ENCODE peak calls at places on chromosome 7, in seven cellular contexts. H, T, X, P, C, Q and F are unnamed samples.

GRCh38 chr7:25789701-25790240 is 362.2 kb upstream of the NFE2L3 start:
- DNase-seq in H (no peak), T (no peak), X (no peak), P (no peak), C (no peak), Q (no peak), F (no peak)

GRCh38 chr7:149494738-149495368 is 2.8 kb downstream of the ZNF746 start:
- DNase-seq in H (no peak), T (peak), X (no peak), P (no peak), C (no peak), Q (peak), F (peak)

GRCh38 chr7:117755136-117755535 is 118.1 kb downstream of the CTTNBP2 start:
- DNase-seq in H (no peak), T (no peak), X (no peak), P (no peak), C (no peak), Q (no peak), F (no peak)

GRCh38 chr7:51186531-51186930 is 130.1 kb downstream of the COBL start:
- DNase-seq in H (no peak), T (no peak), X (no peak), P (no peak), C (no peak), Q (no peak), F (peak)

GRCh38 chr7:96993453-96993865 is 11.9 kb upstream of the DLX6 start:
- DNase-seq in H (no peak), T (no peak), X (no peak), P (no peak), C (no peak), Q (no peak), F (no peak)

GRCh38 chr7:112056409-112056808 is 149.8 kb downstream of the DOCK4 start:
- DNase-seq in H (no peak), T (peak), X (no peak), P (no peak), C (peak), Q (no peak), F (no peak)

GRCh38 chr7:109295158-109295557 is 725.5 kb downstream of the DNAJB9 start:
- DNase-seq in H (no peak), T (no peak), X (no peak), P (no peak), C (no peak), Q (no peak), F (no peak)

GRCh38 chr7:34128762-34129161 is 223.4 kb downstream of the BMPER start:
- DNase-seq in H (no peak), T (no peak), X (no peak), P (no peak), C (no peak), Q (no peak), F (no peak)

GRCh38 chr7:2154831-2155230 is 77.9 kb downstream of the MAD1L1 start:
- DNase-seq in H (no peak), T (no peak), X (no peak), P (no peak), C (no peak), Q (no peak), F (no peak)

GRCh38 chr7:7970113-7970619 is 1.6 kb downstream of the GLCCI1 start:
- DNase-seq in H (no peak), T (no peak), X (no peak), P (peak), C (no peak), Q (no peak), F (no peak)

GRCh38 chr7:31772211-31772610 is 85.2 kb downstream of the PPP1R17 start:
- DNase-seq in H (no peak), T (no peak), X (no peak), P (no peak), C (no peak), Q (no peak), F (no peak)

GRCh38 chr7:26664735-26665420 is 199.5 kb downstream of the SKAP2 start:
- DNase-seq in H (no peak), T (no peak), X (no peak), P (no peak), C (peak), Q (no peak), F (peak)

GRCh38 chr7:100065452-100066186 is 15.9 kb downstream of the ZNF3 start:
- DNase-seq in H (peak), T (no peak), X (no peak), P (peak), C (peak), Q (no peak), F (peak)

GRCh38 chr7:130893441-130893894 is 159.5 kb upstream of the KLF14 start:
- DNase-seq in H (no peak), T (peak), X (no peak), P (no peak), C (no peak), Q (peak), F (no peak)

GRCh38 chr7:152050547-152050971 is 25.1 kb downstream of the GALNT11 start:
- DNase-seq in H (no peak), T (no peak), X (no peak), P (no peak), C (no peak), Q (no peak), F (no peak)

GRCh38 chr7:158428842-158429753 is 158.5 kb downstream of the PTPRN2 start:
- DNase-seq in H (no peak), T (no peak), X (no peak), P (peak), C (no peak), Q (no peak), F (peak)

GRCh38 chr7:100171840-100172239 is 3.4 kb upstream of the GAL3ST4 start:
- DNase-seq in H (no peak), T (no peak), X (no peak), P (no peak), C (no peak), Q (no peak), F (no peak)

GRCh38 chr7:40874756-40875155 is 740.0 kb downstream of the SUGCT start:
- DNase-seq in H (no peak), T (no peak), X (no peak), P (no peak), C (no peak), Q (no peak), F (no peak)

GRCh38 chr7:1850976-1851571 is 181.0 kb downstream of the ELFN1 start:
- DNase-seq in H (no peak), T (no peak), X (no peak), P (no peak), C (no peak), Q (no peak), F (no peak)

GRCh38 chr7:157683251-157684156 is 346.7 kb downstream of the DNAJB6 start:
- DNase-seq in H (no peak), T (no peak), X (no peak), P (peak), C (no peak), Q (no peak), F (no peak)

GRCh38 chr7:150323682-150324365 is 479 bp upstream of the ACTR3C start:
- DNase-seq in H (peak), T (no peak), X (no peak), P (peak), C (no peak), Q (no peak), F (no peak)

GRCh38 chr7:35037526-35038339 is 448 bp upstream of the DPY19L1 start:
- DNase-seq in H (peak), T (peak), X (peak), P (peak), C (peak), Q (peak), F (peak)

GRCh38 chr7:20144801-20145200 is 72.4 kb downstream of the MACC1 start:
- DNase-seq in H (no peak), T (no peak), X (no peak), P (no peak), C (no peak), Q (no peak), F (no peak)

DNA sequence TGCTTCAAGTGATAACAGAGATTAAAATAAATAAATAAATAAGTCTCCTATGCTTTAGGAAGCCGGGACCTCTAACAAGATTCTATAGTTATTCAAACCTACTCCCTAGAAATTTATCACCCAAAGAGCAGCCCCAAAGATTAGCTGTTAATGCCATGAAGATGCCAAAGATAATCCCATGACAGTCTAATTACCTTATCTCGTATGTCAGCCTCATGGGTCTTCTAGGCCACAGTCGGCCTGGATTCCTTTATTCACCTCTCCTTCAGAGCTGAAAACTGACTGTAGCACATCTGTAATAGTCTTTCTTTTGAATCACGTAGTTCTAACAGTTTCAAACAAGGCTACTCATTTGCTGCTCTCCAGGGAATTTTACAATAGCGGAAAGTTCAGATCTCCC is 24.2 kb downstream of the COL1A2 start:
- DNase-seq in H (no peak), T (no peak), X (no peak), P (no peak), C (no peak), Q (no peak), F (no peak)
- TF ChIP-seq CTCF in H (no peak), T (no peak), X (no peak), P (no peak), C (no peak), Q (no peak), F (no peak)

DNA sequence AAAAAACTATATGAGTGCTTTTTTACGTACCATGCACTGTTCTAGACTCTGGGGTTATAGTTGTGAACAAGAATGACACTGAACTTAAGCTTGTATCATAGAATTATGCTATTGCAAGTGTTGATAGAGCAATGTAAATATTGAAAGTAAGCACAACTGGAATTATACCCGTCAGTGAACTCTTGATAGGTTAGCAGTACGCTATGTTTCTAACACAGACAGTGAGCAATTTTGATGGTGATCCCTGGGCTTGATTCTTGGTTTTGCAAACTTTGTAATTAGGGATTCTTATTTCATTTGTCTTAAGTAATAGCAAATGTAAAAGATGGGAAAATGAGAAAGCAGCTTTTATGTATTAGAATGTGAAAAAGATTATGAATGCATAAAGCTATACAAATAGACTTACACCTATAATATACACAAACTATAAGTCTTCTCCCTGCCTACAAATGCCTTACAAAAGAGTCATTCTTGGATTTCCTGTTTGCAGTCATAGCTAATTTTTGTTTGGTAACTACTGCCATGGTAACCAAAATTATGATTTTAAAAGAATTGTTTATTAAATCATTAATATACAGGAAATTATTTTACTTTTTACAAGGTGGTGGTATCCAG is 6.7 kb downstream of the TES start:
- DNase-seq in H (no peak), T (peak), X (no peak), P (no peak), C (peak), Q (no peak), F (no peak)
- TF ChIP-seq MAX in H (no peak), T (no peak), X (no peak), P (no peak), C (no peak), Q (no peak), F (no peak)

GRCh38 chr7:77796960-77797359 is 1.3 kb downstream of the TMEM60 start:
- DNase-seq in H (no peak), T (no peak), X (no peak), P (no peak), C (no peak), Q (no peak), F (no peak)

GRCh38 chr7:77797734-77798393 is 370 bp downstream of the TMEM60 start:
- DNase-seq in H (no peak), T (no peak), X (no peak), P (peak), C (no peak), Q (no peak), F (no peak)

GRCh38 chr7:77794000-77794399 is 4.2 kb downstream of the TMEM60 start:
- DNase-seq in H (no peak), T (no peak), X (no peak), P (no peak), C (no peak), Q (no peak), F (no peak)

GRCh38 chr7:77798394-77799077 is at the start of the genes PHTF2 and TMEM60:
- DNase-seq in H (peak), T (peak), X (peak), P (peak), C (peak), Q (peak), F (peak)

GRCh38 chr7:77796109-77796508 is 2.1 kb downstream of the TMEM60 start:
- DNase-seq in H (no peak), T (no peak), X (no peak), P (no peak), C (no peak), Q (no peak), F (no peak)
- H3K4me3 ChIP-seq in H (peak), T (no peak), X (no peak), P (no peak), C (no peak), Q (no peak), F (peak)

DNA sequence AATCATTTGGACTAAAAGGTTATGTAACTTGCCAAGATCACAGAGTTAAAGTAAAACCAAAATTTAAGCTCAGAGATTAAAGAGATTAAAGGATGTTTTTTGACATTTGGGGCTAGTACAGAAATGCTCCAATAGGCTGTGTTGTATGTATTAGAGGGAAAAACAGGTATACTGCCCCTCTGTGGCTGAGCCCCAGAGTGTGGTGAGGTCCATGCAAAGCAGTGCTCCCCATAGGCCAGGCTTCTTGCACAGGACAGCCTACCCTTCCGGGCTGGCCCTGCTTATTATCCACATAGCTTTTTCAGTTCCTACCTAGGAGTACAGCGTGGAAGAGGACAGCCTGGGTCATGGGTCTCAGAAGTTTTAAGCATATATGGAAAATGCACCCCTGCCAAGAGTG is 322.9 kb downstream of the POM121L12 start:
- DNase-seq in H (no peak), T (no peak), X (no peak), P (no peak), C (no peak), Q (no peak), F (no peak)
- TF ChIP-seq CTCF in H (no peak), T (no peak), X (no peak), P (no peak), C (no peak), Q (no peak), F (no peak)

DNA sequence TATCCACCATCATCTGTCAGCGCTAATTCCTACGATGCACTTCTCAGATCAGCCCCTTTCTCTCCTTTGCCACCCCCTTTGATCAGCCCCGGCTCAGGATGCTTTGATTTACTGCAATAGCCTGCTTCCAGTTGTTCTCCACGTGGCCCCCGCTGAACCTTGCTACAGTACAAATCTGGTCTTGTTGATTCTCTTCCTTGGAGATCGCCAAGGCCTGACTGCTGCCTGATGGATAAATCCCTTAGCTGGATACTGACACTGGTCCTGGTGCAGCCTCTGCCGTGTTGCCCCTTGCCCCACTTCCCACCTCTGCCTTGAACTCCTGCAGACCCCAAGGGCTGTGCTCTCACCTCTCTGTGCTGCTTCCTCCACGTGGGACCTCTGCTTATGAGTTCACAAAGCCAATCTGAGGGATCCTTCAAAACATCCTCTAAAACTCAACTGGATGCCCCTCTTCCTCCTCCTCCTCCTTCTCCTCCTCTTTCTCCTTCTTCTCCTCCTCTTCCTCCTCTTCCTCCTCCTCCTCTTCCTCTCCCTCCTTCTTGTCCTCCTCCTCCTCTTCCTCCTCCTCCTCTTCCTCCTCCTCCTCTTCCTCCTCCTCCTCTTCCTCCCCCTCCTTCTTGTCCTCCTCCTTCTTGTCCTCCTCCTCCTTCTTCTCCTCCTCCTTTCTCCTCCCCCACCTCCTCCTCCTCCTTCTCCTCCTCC is 15.3 kb downstream of the PLXNA4 start:
- DNase-seq in H (no peak), T (peak), X (no peak), P (no peak), C (no peak), Q (no peak), F (no peak)
- TF ChIP-seq MAX in H (no peak), T (no peak), X (no peak), P (no peak), C (no peak), Q (no peak), F (no peak)

GRCh38 chr7:47636693-47637175 is 54.8 kb upstream of the TNS3 start:
- DNase-seq in H (no peak), T (no peak), X (no peak), P (peak), C (no peak), Q (no peak), F (no peak)
- H3K4me3 ChIP-seq in H (no peak), T (peak), X (no peak), P (no peak), C (no peak), Q (peak), F (no peak)

GRCh38 chr7:107472116-107472515 is 2.3 kb downstream of the GPR22 start:
- DNase-seq in H (no peak), T (no peak), X (no peak), P (no peak), C (no peak), Q (no peak), F (no peak)
- TF ChIP-seq CTCF in H (no peak), T (no peak), X (no peak), P (no peak), C (no peak), Q (no peak), F (no peak)

GRCh38 chr7:120055300-120055699 is 217.7 kb upstream of the KCND2 start:
- DNase-seq in H (no peak), T (no peak), X (peak), P (no peak), C (no peak), Q (no peak), F (peak)
- TF ChIP-seq MAX in H (no peak), T (no peak), X (peak), P (no peak), C (no peak), Q (no peak), F (no peak)

DNA sequence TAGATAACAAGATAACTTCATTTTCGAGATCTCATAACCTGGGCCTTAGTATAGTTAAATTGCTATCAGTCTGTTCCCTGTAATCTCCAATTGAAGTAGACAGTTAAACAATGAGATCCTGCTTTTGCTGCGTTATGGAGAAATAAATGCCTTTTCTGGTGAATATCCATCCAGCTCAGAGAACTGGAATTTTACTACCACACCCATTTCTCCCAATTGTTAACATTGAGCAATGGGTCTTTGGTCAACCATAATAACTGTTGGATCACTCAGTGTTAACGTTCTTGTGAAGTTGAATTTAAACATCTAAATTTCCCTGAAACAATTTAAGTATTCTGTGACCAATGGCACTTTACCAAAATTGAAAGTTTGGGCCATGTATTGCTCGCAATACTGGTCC is 3.0 kb downstream of the CALU start:
- DNase-seq in H (no peak), T (no peak), X (no peak), P (no peak), C (no peak), Q (no peak), F (no peak)
- H3K4me3 ChIP-seq in H (no peak), T (no peak), X (no peak), P (no peak), C (no peak), Q (no peak), F (no peak)

GRCh38 chr7:45124351-45124750 is 12.9 kb upstream of the TBRG4 start:
- DNase-seq in H (no peak), T (no peak), X (no peak), P (no peak), C (no peak), Q (no peak), F (no peak)

GRCh38 chr7:45125193-45125904 is 13.9 kb upstream of the TBRG4 start:
- DNase-seq in H (no peak), T (no peak), X (no peak), P (no peak), C (no peak), Q (no peak), F (no peak)

GRCh38 chr7:45123913-45124312 is 12.4 kb upstream of the TBRG4 start:
- DNase-seq in H (no peak), T (no peak), X (no peak), P (no peak), C (no peak), Q (no peak), F (no peak)

GRCh38 chr7:45126920-45127319 is 15.4 kb upstream of the TBRG4 start:
- DNase-seq in H (no peak), T (no peak), X (no peak), P (no peak), C (no peak), Q (no peak), F (no peak)

GRCh38 chr7:45126201-45126600 is 14.7 kb upstream of the TBRG4 start:
- DNase-seq in H (no peak), T (no peak), X (no peak), P (no peak), C (no peak), Q (no peak), F (no peak)
- TF ChIP-seq CTCF in H (no peak), T (no peak), X (no peak), P (no peak), C (no peak), Q (no peak), F (no peak)